ENCODE peak calls at places on chromosomes 5 and 9, in five cellular contexts. One of them, this sample, is unnamed.
A peak's percentile ranks its signal among the peaks of the same experiment; 100 is the strongest.

GRCh38 chr9:70392189-70392588 is 22.3 kb downstream of the KLF9 start:
- DNase-seq in brain microvascular endothelial cell: no peak
- DNase-seq in DND-41: no peak
- DNase-seq in astrocyte of the spinal cord: no peak
- DNase-seq in fibroblast of lung: no peak
- DNase-seq in this sample: no peak

GRCh38 chr5:59786271-59786805 is 107.2 kb downstream of the PDE4D start:
- DNase-seq in brain microvascular endothelial cell: peak; percentile 92
- DNase-seq in astrocyte of the spinal cord: peak; percentile 87
- DNase-seq in fibroblast of lung: peak; percentile 92
- DNase-seq in DND-41: no peak
- DNase-seq in this sample: peak; percentile 91

GRCh38 chr9:77291714-77292113 is 114.4 kb downstream of the VPS13A start:
- DNase-seq in fibroblast of lung: peak; percentile 16
- DNase-seq in astrocyte of the spinal cord: no peak
- DNase-seq in brain microvascular endothelial cell: peak; percentile 49
- DNase-seq in DND-41: no peak
- DNase-seq in this sample: peak; percentile 31

GRCh38 chr9:136759001-136759400 is 958 bp upstream of the LCN8 start:
- DNase-seq in astrocyte of the spinal cord: no peak
- DNase-seq in fibroblast of lung: no peak
- DNase-seq in brain microvascular endothelial cell: no peak
- DNase-seq in DND-41: no peak
- DNase-seq in this sample: no peak

GRCh38 chr5:154341620-154342019 is 104.2 kb upstream of the SAP30L start:
- DNase-seq in astrocyte of the spinal cord: no peak
- DNase-seq in DND-41: no peak
- DNase-seq in fibroblast of lung: no peak
- DNase-seq in brain microvascular endothelial cell: no peak
- DNase-seq in this sample: no peak

GRCh38 chr5:56827043-56827442 is 11.7 kb downstream of the MAP3K1 start:
- DNase-seq in DND-41: no peak
- DNase-seq in brain microvascular endothelial cell: no peak
- DNase-seq in astrocyte of the spinal cord: no peak
- DNase-seq in fibroblast of lung: no peak
- DNase-seq in this sample: no peak

GRCh38 chr9:85742630-85742928 is 825 bp upstream of the AGTPBP1 start:
- DNase-seq in fibroblast of lung: peak; percentile 79
- DNase-seq in astrocyte of the spinal cord: peak; percentile 65
- DNase-seq in DND-41: no peak
- DNase-seq in brain microvascular endothelial cell: no peak
- DNase-seq in this sample: peak; percentile 90

GRCh38 chr9:82273121-82273520 is 284.5 kb downstream of the SPATA31D1 start:
- DNase-seq in DND-41: no peak
- DNase-seq in fibroblast of lung: peak; percentile 71
- DNase-seq in brain microvascular endothelial cell: peak; percentile 17
- DNase-seq in astrocyte of the spinal cord: peak; percentile 33
- DNase-seq in this sample: no peak

GRCh38 chr9:83019246-83019645 is 43.7 kb downstream of the RASEF start:
- DNase-seq in DND-41: no peak
- DNase-seq in brain microvascular endothelial cell: no peak
- DNase-seq in fibroblast of lung: peak; percentile 75
- DNase-seq in astrocyte of the spinal cord: peak; percentile 6
- DNase-seq in this sample: no peak

DNA sequence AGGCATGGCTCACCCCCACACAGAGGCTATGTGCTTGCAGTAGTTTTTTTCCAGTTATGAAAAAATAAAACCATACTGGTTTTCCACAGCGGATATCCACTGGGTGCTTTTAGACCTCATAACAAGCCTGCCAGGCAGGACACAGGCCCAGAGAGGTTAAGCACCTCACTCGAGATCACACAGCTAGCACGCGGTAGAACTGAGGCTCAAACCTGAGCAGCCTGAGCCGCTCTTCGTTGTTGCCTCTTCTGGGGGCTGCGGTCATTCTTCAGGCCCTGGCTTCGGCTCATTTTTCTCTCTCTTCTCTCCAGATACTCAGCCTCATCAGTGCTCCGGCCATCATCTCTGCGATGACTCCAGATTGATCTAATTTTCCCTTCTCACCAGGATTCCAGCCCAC is 196.0 kb downstream of the TTLL11 start:
- DNase-seq in DND-41: no peak
- DNase-seq in astrocyte of the spinal cord: no peak
- DNase-seq in brain microvascular endothelial cell: no peak
- DNase-seq in fibroblast of lung: no peak
- DNase-seq in this sample: no peak
- H3K4me3 ChIP-seq in DND-41: no peak overlapping the region
- H3K4me3 ChIP-seq in astrocyte of the spinal cord: no peak overlapping the region
- H3K4me3 ChIP-seq in brain microvascular endothelial cell: no peak overlapping the region
- H3K4me3 ChIP-seq in fibroblast of lung: no peak overlapping the region
- H3K4me3 ChIP-seq in this sample: no peak overlapping the region

GRCh38 chr5:132788990-132789886 is 12.2 kb upstream of the SEPTIN8 start:
- DNase-seq in fibroblast of lung: no peak
- DNase-seq in brain microvascular endothelial cell: no peak
- DNase-seq in DND-41: no peak
- DNase-seq in astrocyte of the spinal cord: no peak
- DNase-seq in this sample: no peak
- H3K4me3 ChIP-seq in fibroblast of lung: no peak overlapping the region
- H3K4me3 ChIP-seq in brain microvascular endothelial cell: no peak overlapping the region
- H3K4me3 ChIP-seq in DND-41: no peak overlapping the region
- H3K4me3 ChIP-seq in astrocyte of the spinal cord: no peak overlapping the region
- H3K4me3 ChIP-seq in this sample: no peak overlapping the region

DNA sequence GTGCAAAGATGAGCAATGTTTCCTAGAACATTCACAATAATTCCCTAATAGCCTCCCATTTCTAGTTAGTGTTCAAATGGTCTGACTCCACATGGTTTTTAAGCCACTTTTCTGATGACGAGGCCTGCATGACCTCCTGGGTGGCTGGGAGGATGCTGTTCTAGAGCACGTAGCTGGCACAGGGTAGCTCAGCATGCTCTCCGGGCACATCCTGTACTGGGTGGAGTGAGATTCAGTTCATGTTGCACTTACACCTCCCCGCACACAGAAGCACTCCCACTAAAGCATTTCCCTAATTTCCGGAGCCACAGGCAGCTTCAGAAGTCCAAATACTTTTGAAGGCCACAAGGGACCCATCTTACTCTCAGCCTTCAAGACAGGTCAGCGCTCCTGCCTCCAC is 159.8 kb upstream of the LHFPL2 start:
- DNase-seq in astrocyte of the spinal cord: no peak
- DNase-seq in brain microvascular endothelial cell: peak; percentile 12
- DNase-seq in DND-41: no peak
- DNase-seq in fibroblast of lung: no peak
- DNase-seq in this sample: peak; percentile 45
- H3K4me3 ChIP-seq in astrocyte of the spinal cord: no peak overlapping the region
- H3K4me3 ChIP-seq in brain microvascular endothelial cell: no peak overlapping the region
- H3K4me3 ChIP-seq in DND-41: no peak overlapping the region
- H3K4me3 ChIP-seq in fibroblast of lung: no peak overlapping the region
- H3K4me3 ChIP-seq in this sample: no peak overlapping the region

DNA sequence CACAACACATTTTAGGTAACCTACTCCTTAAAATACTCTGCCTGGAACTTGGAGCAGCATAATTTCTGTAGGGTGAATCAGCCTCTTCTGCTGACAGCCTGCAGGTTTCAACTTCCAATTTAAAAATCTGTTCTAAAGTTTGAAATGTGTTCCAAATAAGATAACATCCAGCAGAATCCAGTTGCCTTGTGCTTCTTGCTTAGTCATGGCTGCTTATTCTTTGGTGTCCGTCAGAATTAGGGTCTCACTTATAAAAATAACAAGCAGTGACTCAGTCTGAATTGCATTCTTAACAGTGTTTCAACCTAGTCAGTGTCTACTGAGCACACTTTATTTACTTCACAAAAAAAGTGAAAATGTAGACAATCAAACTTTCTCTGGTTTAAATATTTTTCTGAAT is 3.7 kb downstream of the CDH6 start:
- DNase-seq in DND-41: no peak
- DNase-seq in astrocyte of the spinal cord: peak; percentile 76
- DNase-seq in brain microvascular endothelial cell: peak; percentile 87
- DNase-seq in fibroblast of lung: peak; percentile 91
- DNase-seq in this sample: peak; percentile 64
- H3K4me3 ChIP-seq in DND-41: no peak overlapping the region
- H3K4me3 ChIP-seq in astrocyte of the spinal cord: peak overlapping the region; percentile 89
- H3K4me3 ChIP-seq in brain microvascular endothelial cell: peak overlapping the region; percentile 75
- H3K4me3 ChIP-seq in fibroblast of lung: peak overlapping the region; percentile 2
- H3K4me3 ChIP-seq in this sample: no peak overlapping the region

GRCh38 chr5:40660751-40661150 is 19.0 kb upstream of the PTGER4 start:
- DNase-seq in DND-41: no peak
- DNase-seq in astrocyte of the spinal cord: no peak
- DNase-seq in brain microvascular endothelial cell: no peak
- DNase-seq in fibroblast of lung: no peak
- DNase-seq in this sample: no peak
- H3K4me3 ChIP-seq in DND-41: no peak overlapping the region
- H3K4me3 ChIP-seq in astrocyte of the spinal cord: no peak overlapping the region
- H3K4me3 ChIP-seq in brain microvascular endothelial cell: no peak overlapping the region
- H3K4me3 ChIP-seq in fibroblast of lung: no peak overlapping the region
- H3K4me3 ChIP-seq in this sample: no peak overlapping the region

GRCh38 chr5:66197764-66198405 is 53.8 kb downstream of the SREK1 start:
- DNase-seq in fibroblast of lung: peak; percentile 74
- DNase-seq in astrocyte of the spinal cord: peak; percentile 57
- DNase-seq in DND-41: no peak
- DNase-seq in brain microvascular endothelial cell: peak; percentile 28
- DNase-seq in this sample: no peak
- H3K4me3 ChIP-seq in fibroblast of lung: no peak overlapping the region
- H3K4me3 ChIP-seq in astrocyte of the spinal cord: no peak overlapping the region
- H3K4me3 ChIP-seq in DND-41: no peak overlapping the region
- H3K4me3 ChIP-seq in brain microvascular endothelial cell: no peak overlapping the region
- H3K4me3 ChIP-seq in this sample: no peak overlapping the region

GRCh38 chr5:1294839-1295649 is at the start of gene TERT:
- DNase-seq in DND-41: peak; percentile 64
- DNase-seq in fibroblast of lung: no peak
- DNase-seq in astrocyte of the spinal cord: no peak
- DNase-seq in brain microvascular endothelial cell: no peak
- DNase-seq in this sample: no peak

GRCh38 chr5:1293416-1293996 is 1.4 kb downstream of the TERT start:
- DNase-seq in astrocyte of the spinal cord: no peak
- DNase-seq in DND-41: no peak
- DNase-seq in brain microvascular endothelial cell: no peak
- DNase-seq in fibroblast of lung: no peak
- DNase-seq in this sample: no peak

GRCh38 chr5:1292846-1293415 is 1.9 kb downstream of the TERT start:
- DNase-seq in brain microvascular endothelial cell: no peak
- DNase-seq in fibroblast of lung: no peak
- DNase-seq in astrocyte of the spinal cord: no peak
- DNase-seq in DND-41: no peak
- DNase-seq in this sample: no peak

GRCh38 chr5:1295650-1296037 is 776 bp upstream of the TERT start:
- DNase-seq in astrocyte of the spinal cord: no peak
- DNase-seq in fibroblast of lung: no peak
- DNase-seq in DND-41: no peak
- DNase-seq in brain microvascular endothelial cell: no peak
- DNase-seq in this sample: no peak

GRCh38 chr5:1293997-1294838 is 650 bp downstream of the TERT start:
- DNase-seq in DND-41: no peak
- DNase-seq in astrocyte of the spinal cord: no peak
- DNase-seq in fibroblast of lung: no peak
- DNase-seq in brain microvascular endothelial cell: no peak
- DNase-seq in this sample: no peak
- H3K4me3 ChIP-seq in DND-41: no peak overlapping the region
- H3K4me3 ChIP-seq in astrocyte of the spinal cord: no peak overlapping the region
- H3K4me3 ChIP-seq in fibroblast of lung: no peak overlapping the region
- H3K4me3 ChIP-seq in brain microvascular endothelial cell: no peak overlapping the region
- H3K4me3 ChIP-seq in this sample: no peak overlapping the region

DNA sequence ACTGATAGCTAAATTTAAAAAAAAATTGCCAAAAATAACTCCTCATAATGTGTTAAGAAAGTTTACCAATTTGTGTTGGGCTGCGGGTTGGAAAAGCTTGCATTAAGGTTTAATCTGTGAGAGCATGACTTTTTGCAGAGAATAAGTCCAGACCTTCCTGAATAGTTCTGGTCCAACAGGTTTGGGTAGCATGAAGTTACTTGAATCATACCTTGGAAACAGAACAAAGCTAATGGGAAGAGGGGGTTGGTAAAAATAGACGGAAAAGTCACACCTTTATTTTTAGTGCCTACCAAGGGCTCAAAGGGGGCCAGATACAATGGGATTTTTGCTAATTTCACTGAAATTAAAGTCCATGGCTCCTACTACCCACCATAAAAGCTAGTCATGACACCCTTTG is 17.1 kb upstream of the MATR3 start:
- DNase-seq in DND-41: no peak
- DNase-seq in brain microvascular endothelial cell: no peak
- DNase-seq in fibroblast of lung: no peak
- DNase-seq in astrocyte of the spinal cord: no peak
- DNase-seq in this sample: no peak
- H3K4me3 ChIP-seq in DND-41: no peak overlapping the region
- H3K4me3 ChIP-seq in brain microvascular endothelial cell: peak overlapping the region; percentile 38
- H3K4me3 ChIP-seq in fibroblast of lung: peak overlapping the region; percentile 44
- H3K4me3 ChIP-seq in astrocyte of the spinal cord: no peak overlapping the region
- H3K4me3 ChIP-seq in this sample: no peak overlapping the region

GRCh38 chr9:38620483-38621433 is at the start of gene ANKRD18A:
- DNase-seq in astrocyte of the spinal cord: peak; percentile 82
- DNase-seq in fibroblast of lung: peak; percentile 71
- DNase-seq in brain microvascular endothelial cell: peak; percentile 49
- DNase-seq in DND-41: no peak
- DNase-seq in this sample: peak; percentile 54
- H3K4me3 ChIP-seq in astrocyte of the spinal cord: peak within 1 kb of the TSS; percentile 50
- H3K4me3 ChIP-seq in fibroblast of lung: peak within 1 kb of the TSS; percentile 28
- H3K4me3 ChIP-seq in brain microvascular endothelial cell: peak within 1 kb of the TSS; percentile 60
- H3K4me3 ChIP-seq in DND-41: no peak within 1 kb of the TSS
- H3K4me3 ChIP-seq in this sample: peak within 1 kb of the TSS; percentile 46

DNA sequence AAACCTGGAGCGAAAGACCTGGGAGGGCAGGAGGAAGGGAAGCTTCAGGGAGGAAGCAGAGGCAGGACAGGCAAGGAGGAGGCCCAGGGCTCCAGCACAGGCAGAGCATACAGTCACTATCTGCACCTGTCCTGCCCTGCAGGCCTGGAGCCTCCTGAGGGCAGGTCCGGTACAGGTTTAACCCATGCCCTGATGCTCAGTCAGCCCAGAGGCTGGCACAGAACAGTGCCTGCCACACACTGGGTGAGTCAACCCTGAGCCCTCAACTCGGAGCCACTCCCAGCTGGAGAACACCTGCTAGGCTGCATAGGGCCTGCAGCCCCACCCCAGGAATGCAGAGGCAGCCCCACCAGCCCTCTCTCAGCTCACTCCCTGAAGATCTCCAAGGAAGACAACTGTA is 161.5 kb upstream of the PHYKPL start:
- DNase-seq in brain microvascular endothelial cell: no peak
- DNase-seq in astrocyte of the spinal cord: no peak
- DNase-seq in DND-41: no peak
- DNase-seq in fibroblast of lung: no peak
- DNase-seq in this sample: no peak
- H3K4me3 ChIP-seq in brain microvascular endothelial cell: no peak overlapping the region
- H3K4me3 ChIP-seq in astrocyte of the spinal cord: no peak overlapping the region
- H3K4me3 ChIP-seq in DND-41: no peak overlapping the region
- H3K4me3 ChIP-seq in fibroblast of lung: no peak overlapping the region
- H3K4me3 ChIP-seq in this sample: no peak overlapping the region

This sample was measured in cardiac fibroblast.